ENCODE peak calls at places on chromosomes 2 and 18, in ten cellular contexts. R is IMR-90, E is cardiac muscle cell, G is AG10803, V is heart right ventricle, L is Caco-2, D is endothelial cell of umbilical vein, O is AG04450, Y is WERI-Rb-1, Q is right atrium auricular region. X is an unnamed sample.

GRCh38 chr2:77046339-77046738 is 475.8 kb downstream of the LRRTM4 start:
- DNase-seq in R (no peak), E (no peak), G (no peak), V (no peak), L (no peak), D (no peak), O (no peak), Y (no peak), Q (no peak), X (no peak)

GRCh38 chr18:44870631-44871502 is 190.2 kb downstream of the SETBP1 start:
- DNase-seq in R (no peak), E (no peak), G (no peak), V (no peak), L (no peak), D (no peak), O (no peak), Y (no peak), Q (no peak), X (no peak)

GRCh38 chr18:62339106-62339988 is 14.2 kb downstream of the TNFRSF11A start:
- DNase-seq in R (peak; percentile 81), E (no peak), G (peak; percentile 13), V (no peak), L (no peak), D (peak; percentile 79), O (peak; percentile 21), Y (no peak), Q (no peak), X (peak; percentile 70)

GRCh38 chr2:37795938-37796337 is 124.5 kb upstream of the CDC42EP3 start:
- DNase-seq in R (peak; percentile 90), E (no peak), G (peak; percentile 91), V (no peak), L (no peak), D (no peak), O (peak; percentile 73), Y (no peak), Q (no peak), X (peak; percentile 64)

GRCh38 chr2:173216668-173217067 is 138.0 kb upstream of the CDCA7 start:
- DNase-seq in R (no peak), E (no peak), G (no peak), V (no peak), L (no peak), D (no peak), O (no peak), Y (no peak), Q (no peak), X (no peak)

GRCh38 chr18:21760321-21760720 is 19.7 kb downstream of the MIB1 start:
- DNase-seq in R (peak; percentile 65), E (no peak), G (peak; percentile 82), V (no peak), L (no peak), D (no peak), O (no peak), Y (no peak), Q (no peak), X (peak; percentile 9)

GRCh38 chr2:74583504-74583903 is 29.0 kb downstream of the DOK1 start:
- DNase-seq in R (peak; percentile 58), E (no peak), G (peak; percentile 71), V (no peak), L (no peak), D (no peak), O (no peak), Y (no peak), Q (no peak), X (peak; percentile 68)

GRCh38 chr2:43758738-43759137 is 15.1 kb upstream of the DYNC2LI1 start:
- DNase-seq in R (no peak), E (no peak), G (peak; percentile 90), V (no peak), L (no peak), D (no peak), O (no peak), Y (no peak), Q (no peak), X (peak; percentile 95)

GRCh38 chr2:98188351-98189046 is 101.5 kb downstream of the VWA3B start:
- DNase-seq in R (no peak), E (no peak), G (peak; percentile 5), V (no peak), L (peak; percentile 64), D (no peak), O (no peak), Y (no peak), Q (no peak), X (peak; percentile 12)

GRCh38 chr2:201152999-201153398 is 29.9 kb upstream of the CASP10 start:
- DNase-seq in R (no peak), E (no peak), G (no peak), V (no peak), L (no peak), D (no peak), O (no peak), Y (no peak), Q (no peak), X (no peak)

GRCh38 chr2:37168217-37168981 is 11.6 kb upstream of the EIF2AK2 start:
- DNase-seq in R (peak; percentile 55), E (peak; percentile 50), G (peak; percentile 40), V (no peak), L (no peak), D (peak; percentile 56), O (no peak), Y (peak; percentile 55), Q (no peak), X (peak; percentile 56)

GRCh38 chr2:77590298-77590917 is 68.2 kb upstream of the LRRTM4 start:
- DNase-seq in R (no peak), E (no peak), G (no peak), V (no peak), L (no peak), D (no peak), O (no peak), Y (no peak), Q (no peak), X (no peak)

GRCh38 chr18:28063181-28063790 is 113.6 kb downstream of the CDH2 start:
- DNase-seq in R (peak; percentile 48), E (no peak), G (peak; percentile 72), V (no peak), L (no peak), D (peak; percentile 30), O (no peak), Y (no peak), Q (no peak), X (peak; percentile 41)

GRCh38 chr2:63424329-63425078 is 163.8 kb downstream of the WDPCP start:
- DNase-seq in R (peak; percentile 41), E (no peak), G (peak; percentile 11), V (no peak), L (no peak), D (peak; percentile 33), O (no peak), Y (peak; percentile 31), Q (no peak), X (peak; percentile 62)

GRCh38 chr2:84942166-84942565 is 28.8 kb upstream of the KCMF1 start:
- DNase-seq in R (no peak), E (no peak), G (no peak), V (no peak), L (no peak), D (no peak), O (no peak), Y (no peak), Q (no peak), X (no peak)

GRCh38 chr2:84947010-84947593 is 23.9 kb upstream of the KCMF1 start:
- DNase-seq in R (no peak), E (no peak), G (no peak), V (no peak), L (no peak), D (no peak), O (no peak), Y (no peak), Q (no peak), X (no peak)

GRCh38 chr2:84944257-84944909 is 26.6 kb upstream of the KCMF1 start:
- DNase-seq in R (no peak), E (no peak), G (no peak), V (no peak), L (no peak), D (no peak), O (no peak), Y (no peak), Q (no peak), X (no peak)

GRCh38 chr2:84942964-84943421 is 28.0 kb upstream of the KCMF1 start:
- DNase-seq in R (peak; percentile 74), E (no peak), G (peak; percentile 31), V (no peak), L (no peak), D (no peak), O (no peak), Y (no peak), Q (no peak), X (peak; percentile 36)

GRCh38 chr2:84946204-84947009 is 24.6 kb upstream of the KCMF1 start:
- DNase-seq in R (peak; percentile 91), E (no peak), G (peak; percentile 76), V (no peak), L (peak; percentile 80), D (peak; percentile 61), O (no peak), Y (no peak), Q (no peak), X (peak; percentile 68)
- H3K4me3 ChIP-seq in R (no peak overlapping the region), E (no peak overlapping the region), G (no peak overlapping the region), V (no peak overlapping the region), L (no peak overlapping the region), D (no peak overlapping the region), O (no peak overlapping the region), Y (no peak overlapping the region), Q (no peak overlapping the region), X (no peak overlapping the region)

GRCh38 chr2:239500915-239501630 is 100.3 kb upstream of the HDAC4 start:
- DNase-seq in R (no peak), E (no peak), G (no peak), V (no peak), L (no peak), D (no peak), O (no peak), Y (no peak), Q (no peak), X (no peak)
- TF ChIP-seq CTCF in R (no peak), E (no peak), G (no peak), V (no peak), L (no peak), D (no peak), O (no peak), Y (no peak), Q (no peak), X (no peak)

DNA sequence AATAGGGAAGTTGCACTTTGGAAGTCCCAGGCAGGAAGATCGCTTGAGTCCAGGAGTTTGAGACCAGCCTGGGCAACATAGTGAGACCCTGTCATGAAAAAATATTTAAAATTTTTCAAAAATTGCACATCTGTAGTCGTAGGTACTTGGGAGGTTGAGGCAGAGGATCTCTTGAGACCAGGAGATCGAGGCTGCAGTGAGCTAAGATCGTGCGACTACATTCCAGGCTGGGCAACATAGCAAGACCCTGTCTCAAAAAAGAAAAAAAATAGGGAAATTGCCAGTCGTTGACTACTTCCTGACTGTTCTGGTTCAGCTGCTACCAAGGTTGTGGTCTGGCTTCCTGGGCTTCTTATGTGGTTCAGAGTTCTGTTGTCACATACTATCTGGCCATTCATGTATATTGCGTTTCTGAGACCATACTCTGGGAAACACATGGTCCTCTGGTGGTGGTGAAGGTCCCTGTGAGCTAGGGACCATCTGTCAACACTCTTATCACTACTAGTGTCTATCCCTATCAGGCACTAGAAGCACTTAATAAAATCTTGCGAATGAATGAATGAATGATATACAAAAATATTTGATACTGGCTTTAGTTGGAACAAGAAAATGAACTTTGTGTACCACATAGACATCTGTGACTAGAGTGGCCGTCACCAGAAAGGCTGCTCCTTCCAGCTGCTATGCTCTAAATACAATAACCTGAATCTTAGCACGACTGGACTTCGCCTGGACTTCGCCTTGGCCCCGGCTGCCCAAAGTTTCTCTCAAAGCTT is 861 bp upstream of the KLHL23 start:
- DNase-seq in R (no peak), E (no peak), G (no peak), V (no peak), L (no peak), D (no peak), O (no peak), Y (no peak), Q (no peak), X (no peak)
- H3K4me3 ChIP-seq in R (peak overlapping the region; percentile 56), E (peak overlapping the region; percentile 81), G (peak overlapping the region; percentile 57), V (peak overlapping the region; percentile 71), L (peak overlapping the region; percentile 78), D (peak overlapping the region; percentile 45), O (peak overlapping the region; percentile 66), Y (peak overlapping the region; percentile 86), Q (peak overlapping the region; percentile 65), X (peak overlapping the region; percentile 51)

GRCh38 chr2:82852787-82853186 is 1606.3 kb downstream of the SUCLG1 start:
- DNase-seq in R (no peak), E (no peak), G (no peak), V (no peak), L (no peak), D (no peak), O (no peak), Y (no peak), Q (no peak), X (no peak)
- TF ChIP-seq CTCF in R (no peak), E (no peak), G (no peak), V (no peak), L (no peak), D (no peak), O (no peak), Y (no peak), Q (no peak), X (no peak)